ENCODE peak calls at places on chromosomes 7 and 10, in eight cellular contexts. One of them, this sample, is unnamed. For H3K9me3, the result is how much of the 10 kb centered on the place peaks cover.

GRCh38 chr10:4169448-4169847 is 384.4 kb upstream of the KLF6 start:
- DNase-seq in uterus: no peak
- DNase-seq in fibroblast of lung: no peak
- DNase-seq in BE2C: no peak
- DNase-seq in OCI-LY7: no peak
- DNase-seq in tibial nerve: no peak
- DNase-seq in cardiac muscle cell: no peak
- DNase-seq in pancreas: no peak
- DNase-seq in this sample: no peak

GRCh38 chr10:109933984-109934565 is 10.8 kb upstream of the XPNPEP1 start:
- DNase-seq in uterus: no peak
- DNase-seq in fibroblast of lung: no peak
- DNase-seq in BE2C: no peak
- DNase-seq in OCI-LY7: no peak
- DNase-seq in tibial nerve: no peak
- DNase-seq in cardiac muscle cell: no peak
- DNase-seq in pancreas: no peak
- DNase-seq in this sample: no peak

GRCh38 chr10:91046891-91047290 is 126.0 kb upstream of the ANKRD1 start:
- DNase-seq in uterus: peak
- DNase-seq in fibroblast of lung: peak
- DNase-seq in BE2C: no peak
- DNase-seq in OCI-LY7: no peak
- DNase-seq in tibial nerve: no peak
- DNase-seq in cardiac muscle cell: no peak
- DNase-seq in pancreas: no peak
- DNase-seq in this sample: no peak

GRCh38 chr7:24905996-24906770 is 73.8 kb downstream of the OSBPL3 start:
- DNase-seq in uterus: no peak
- DNase-seq in fibroblast of lung: peak
- DNase-seq in BE2C: no peak
- DNase-seq in OCI-LY7: no peak
- DNase-seq in tibial nerve: no peak
- DNase-seq in cardiac muscle cell: no peak
- DNase-seq in pancreas: no peak
- DNase-seq in this sample: no peak

GRCh38 chr10:110600487-110601101 is 33.1 kb downstream of the SMC3 start:
- DNase-seq in uterus: no peak
- DNase-seq in fibroblast of lung: peak
- DNase-seq in BE2C: peak
- DNase-seq in OCI-LY7: peak
- DNase-seq in tibial nerve: no peak
- DNase-seq in cardiac muscle cell: peak
- DNase-seq in pancreas: no peak
- DNase-seq in this sample: no peak

GRCh38 chr10:484441-484924 is 205.0 kb downstream of the DIP2C start:
- DNase-seq in uterus: no peak
- DNase-seq in fibroblast of lung: peak
- DNase-seq in BE2C: no peak
- DNase-seq in OCI-LY7: peak
- DNase-seq in tibial nerve: no peak
- DNase-seq in cardiac muscle cell: peak
- DNase-seq in pancreas: no peak
- DNase-seq in this sample: peak

GRCh38 chr10:86632009-86632800 is 22.1 kb upstream of the OPN4 start:
- DNase-seq in uterus: no peak
- DNase-seq in fibroblast of lung: peak
- DNase-seq in BE2C: no peak
- DNase-seq in OCI-LY7: no peak
- DNase-seq in tibial nerve: no peak
- DNase-seq in cardiac muscle cell: peak
- DNase-seq in pancreas: no peak
- DNase-seq in this sample: no peak

GRCh38 chr10:118405933-118406332 is 63.8 kb upstream of the FAM204A start:
- DNase-seq in uterus: no peak
- DNase-seq in fibroblast of lung: no peak
- DNase-seq in BE2C: no peak
- DNase-seq in OCI-LY7: no peak
- DNase-seq in tibial nerve: no peak
- DNase-seq in cardiac muscle cell: peak
- DNase-seq in pancreas: no peak
- DNase-seq in this sample: no peak

GRCh38 chr10:26216577-26216948 is at the start of gene GAD2:
- DNase-seq in uterus: no peak
- DNase-seq in fibroblast of lung: no peak
- DNase-seq in BE2C: no peak
- DNase-seq in OCI-LY7: no peak
- DNase-seq in tibial nerve: no peak
- DNase-seq in cardiac muscle cell: no peak
- DNase-seq in pancreas: no peak
- DNase-seq in this sample: no peak

GRCh38 chr10:26215923-26216576 is 524 bp upstream of the GAD2 start:
- DNase-seq in uterus: no peak
- DNase-seq in fibroblast of lung: peak
- DNase-seq in BE2C: no peak
- DNase-seq in OCI-LY7: no peak
- DNase-seq in tibial nerve: no peak
- DNase-seq in cardiac muscle cell: peak
- DNase-seq in pancreas: peak
- DNase-seq in this sample: no peak

GRCh38 chr10:26214538-26215461 is 1.8 kb upstream of the GAD2 start:
- DNase-seq in uterus: no peak
- DNase-seq in fibroblast of lung: no peak
- DNase-seq in BE2C: no peak
- DNase-seq in OCI-LY7: no peak
- DNase-seq in tibial nerve: no peak
- DNase-seq in cardiac muscle cell: no peak
- DNase-seq in pancreas: no peak
- DNase-seq in this sample: no peak

GRCh38 chr10:26216949-26217395 is 398 bp downstream of the GAD2 start:
- DNase-seq in uterus: no peak
- DNase-seq in fibroblast of lung: no peak
- DNase-seq in BE2C: no peak
- DNase-seq in OCI-LY7: no peak
- DNase-seq in tibial nerve: no peak
- DNase-seq in cardiac muscle cell: no peak
- DNase-seq in pancreas: no peak
- DNase-seq in this sample: no peak

DNA sequence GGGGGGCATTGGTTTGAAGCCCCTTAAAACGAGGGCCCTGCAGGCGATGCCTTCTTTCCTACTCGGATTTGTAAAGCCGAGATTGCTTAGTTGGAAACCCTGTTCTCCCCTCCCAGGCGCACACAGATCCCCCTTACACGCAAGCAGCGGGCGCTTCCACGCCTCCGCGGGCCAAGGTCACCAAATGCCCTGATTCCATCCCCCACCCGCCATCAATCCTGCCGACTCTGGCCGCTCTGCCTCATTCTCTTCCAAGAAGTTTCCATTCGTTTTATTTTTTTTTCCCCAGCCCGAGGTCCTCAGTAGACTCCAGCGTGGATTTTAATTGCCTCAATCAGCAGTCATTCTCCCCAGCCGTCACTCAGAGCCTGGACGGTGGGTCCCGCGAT is 1.0 kb upstream of the GAD2 start:
- DNase-seq in uterus: no peak
- DNase-seq in fibroblast of lung: no peak
- DNase-seq in BE2C: no peak
- DNase-seq in OCI-LY7: no peak
- DNase-seq in tibial nerve: no peak
- DNase-seq in cardiac muscle cell: no peak
- DNase-seq in pancreas: no peak
- DNase-seq in this sample: no peak
- H3K9me3 ChIP-seq in uterus: under half
- H3K9me3 ChIP-seq in fibroblast of lung: under half
- H3K9me3 ChIP-seq in BE2C: under half
- H3K9me3 ChIP-seq in OCI-LY7: under half
- H3K9me3 ChIP-seq in tibial nerve: under half
- H3K9me3 ChIP-seq in cardiac muscle cell: under half
- H3K9me3 ChIP-seq in pancreas: under half
- H3K9me3 ChIP-seq in this sample: under half

GRCh38 chr7:41755100-41755499 is 52.2 kb upstream of the INHBA start:
- DNase-seq in uterus: no peak
- DNase-seq in fibroblast of lung: no peak
- DNase-seq in BE2C: no peak
- DNase-seq in OCI-LY7: peak
- DNase-seq in tibial nerve: no peak
- DNase-seq in cardiac muscle cell: no peak
- DNase-seq in pancreas: no peak
- DNase-seq in this sample: no peak

GRCh38 chr7:41754046-41754445 is 51.2 kb upstream of the INHBA start:
- DNase-seq in uterus: no peak
- DNase-seq in fibroblast of lung: peak
- DNase-seq in BE2C: no peak
- DNase-seq in OCI-LY7: no peak
- DNase-seq in tibial nerve: no peak
- DNase-seq in cardiac muscle cell: no peak
- DNase-seq in pancreas: no peak
- DNase-seq in this sample: no peak

GRCh38 chr7:41747951-41748350 is 45.1 kb upstream of the INHBA start:
- DNase-seq in uterus: no peak
- DNase-seq in fibroblast of lung: peak
- DNase-seq in BE2C: no peak
- DNase-seq in OCI-LY7: no peak
- DNase-seq in tibial nerve: no peak
- DNase-seq in cardiac muscle cell: no peak
- DNase-seq in pancreas: no peak
- DNase-seq in this sample: no peak

GRCh38 chr7:41756783-41757182 is 53.9 kb upstream of the INHBA start:
- DNase-seq in uterus: no peak
- DNase-seq in fibroblast of lung: no peak
- DNase-seq in BE2C: no peak
- DNase-seq in OCI-LY7: no peak
- DNase-seq in tibial nerve: no peak
- DNase-seq in cardiac muscle cell: no peak
- DNase-seq in pancreas: no peak
- DNase-seq in this sample: no peak

GRCh38 chr7:41752615-41753014 is 49.7 kb upstream of the INHBA start:
- DNase-seq in uterus: no peak
- DNase-seq in fibroblast of lung: no peak
- DNase-seq in BE2C: no peak
- DNase-seq in OCI-LY7: no peak
- DNase-seq in tibial nerve: no peak
- DNase-seq in cardiac muscle cell: no peak
- DNase-seq in pancreas: no peak
- DNase-seq in this sample: no peak
- H3K9me3 ChIP-seq in uterus: under half
- H3K9me3 ChIP-seq in fibroblast of lung: under half
- H3K9me3 ChIP-seq in BE2C: under half
- H3K9me3 ChIP-seq in OCI-LY7: under half
- H3K9me3 ChIP-seq in tibial nerve: under half
- H3K9me3 ChIP-seq in cardiac muscle cell: under half
- H3K9me3 ChIP-seq in pancreas: under half
- H3K9me3 ChIP-seq in this sample: under half

GRCh38 chr7:158373761-158374545 is 213.7 kb downstream of the PTPRN2 start:
- DNase-seq in uterus: no peak
- DNase-seq in fibroblast of lung: no peak
- DNase-seq in BE2C: no peak
- DNase-seq in OCI-LY7: no peak
- DNase-seq in tibial nerve: no peak
- DNase-seq in cardiac muscle cell: no peak
- DNase-seq in pancreas: no peak
- DNase-seq in this sample: no peak

GRCh38 chr7:158371856-158372255 is 215.8 kb downstream of the PTPRN2 start:
- DNase-seq in uterus: no peak
- DNase-seq in fibroblast of lung: no peak
- DNase-seq in BE2C: no peak
- DNase-seq in OCI-LY7: no peak
- DNase-seq in tibial nerve: no peak
- DNase-seq in cardiac muscle cell: no peak
- DNase-seq in pancreas: no peak
- DNase-seq in this sample: no peak

GRCh38 chr7:158375034-158375433 is 212.6 kb downstream of the PTPRN2 start:
- DNase-seq in uterus: no peak
- DNase-seq in fibroblast of lung: no peak
- DNase-seq in BE2C: no peak
- DNase-seq in OCI-LY7: no peak
- DNase-seq in tibial nerve: no peak
- DNase-seq in cardiac muscle cell: no peak
- DNase-seq in pancreas: no peak
- DNase-seq in this sample: no peak

GRCh38 chr7:158372400-158373302 is 215.0 kb downstream of the PTPRN2 start:
- DNase-seq in uterus: no peak
- DNase-seq in fibroblast of lung: no peak
- DNase-seq in BE2C: no peak
- DNase-seq in OCI-LY7: no peak
- DNase-seq in tibial nerve: no peak
- DNase-seq in cardiac muscle cell: no peak
- DNase-seq in pancreas: no peak
- DNase-seq in this sample: no peak

DNA sequence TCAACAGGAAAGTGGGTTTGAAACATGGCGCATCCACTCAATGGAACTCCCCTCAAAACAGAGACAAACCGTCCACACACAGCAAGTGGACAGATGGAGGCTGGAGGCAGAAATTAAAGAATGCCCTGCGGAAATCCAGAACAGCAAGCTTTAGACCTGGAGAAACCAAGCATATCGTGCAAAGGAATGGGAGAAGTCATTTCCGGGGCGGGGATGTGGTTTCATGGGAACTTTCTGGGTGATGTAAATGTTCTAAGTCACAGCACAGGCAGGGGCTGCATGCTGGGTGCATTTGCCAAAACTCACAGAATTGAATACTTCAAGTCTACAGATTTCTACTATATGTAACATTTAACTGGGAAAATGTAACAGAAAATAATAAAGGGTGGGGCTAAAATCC is 213.0 kb downstream of the PTPRN2 start:
- DNase-seq in uterus: no peak
- DNase-seq in fibroblast of lung: no peak
- DNase-seq in BE2C: no peak
- DNase-seq in OCI-LY7: no peak
- DNase-seq in tibial nerve: no peak
- DNase-seq in cardiac muscle cell: no peak
- DNase-seq in pancreas: no peak
- DNase-seq in this sample: no peak
- H3K9me3 ChIP-seq in uterus: under half
- H3K9me3 ChIP-seq in fibroblast of lung: under half
- H3K9me3 ChIP-seq in BE2C: under half
- H3K9me3 ChIP-seq in OCI-LY7: under half
- H3K9me3 ChIP-seq in tibial nerve: under half
- H3K9me3 ChIP-seq in cardiac muscle cell: under half
- H3K9me3 ChIP-seq in pancreas: under half
- H3K9me3 ChIP-seq in this sample: under half

GRCh38 chr10:33098966-33099663 is 141.1 kb upstream of the ITGB1 start:
- DNase-seq in uterus: no peak
- DNase-seq in fibroblast of lung: peak
- DNase-seq in BE2C: no peak
- DNase-seq in OCI-LY7: no peak
- DNase-seq in tibial nerve: no peak
- DNase-seq in cardiac muscle cell: no peak
- DNase-seq in pancreas: no peak
- DNase-seq in this sample: no peak

GRCh38 chr10:33102071-33102470 is 144.0 kb upstream of the ITGB1 start:
- DNase-seq in uterus: no peak
- DNase-seq in fibroblast of lung: no peak
- DNase-seq in BE2C: no peak
- DNase-seq in OCI-LY7: peak
- DNase-seq in tibial nerve: no peak
- DNase-seq in cardiac muscle cell: no peak
- DNase-seq in pancreas: no peak
- DNase-seq in this sample: no peak

GRCh38 chr10:33100996-33101747 is 143.1 kb upstream of the ITGB1 start:
- DNase-seq in uterus: no peak
- DNase-seq in fibroblast of lung: no peak
- DNase-seq in BE2C: no peak
- DNase-seq in OCI-LY7: no peak
- DNase-seq in tibial nerve: no peak
- DNase-seq in cardiac muscle cell: no peak
- DNase-seq in pancreas: no peak
- DNase-seq in this sample: no peak

GRCh38 chr10:33095867-33096479 is 137.9 kb upstream of the ITGB1 start:
- DNase-seq in uterus: no peak
- DNase-seq in fibroblast of lung: no peak
- DNase-seq in BE2C: no peak
- DNase-seq in OCI-LY7: peak
- DNase-seq in tibial nerve: no peak
- DNase-seq in cardiac muscle cell: no peak
- DNase-seq in pancreas: no peak
- DNase-seq in this sample: no peak

DNA sequence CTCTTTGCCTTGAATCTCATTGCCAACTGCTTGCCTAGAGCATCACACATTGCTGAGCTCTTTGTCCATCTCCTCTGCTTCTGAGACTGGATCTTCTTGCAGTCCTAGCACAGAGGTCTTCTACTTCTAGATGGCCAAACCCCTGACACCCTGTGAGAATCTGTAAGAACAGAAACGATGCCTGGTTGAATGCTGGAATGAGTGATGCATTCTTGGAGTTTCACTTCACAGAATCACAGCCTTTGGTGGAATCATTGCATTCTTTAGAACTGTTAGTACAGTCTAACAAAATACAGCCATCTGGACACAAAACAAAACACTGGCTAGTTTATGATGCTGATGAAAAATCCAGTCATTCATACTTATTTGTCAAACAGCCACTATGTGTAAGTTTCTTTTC is 141.7 kb upstream of the ITGB1 start:
- DNase-seq in uterus: no peak
- DNase-seq in fibroblast of lung: peak
- DNase-seq in BE2C: no peak
- DNase-seq in OCI-LY7: no peak
- DNase-seq in tibial nerve: no peak
- DNase-seq in cardiac muscle cell: no peak
- DNase-seq in pancreas: no peak
- DNase-seq in this sample: no peak
- H3K9me3 ChIP-seq in uterus: under half
- H3K9me3 ChIP-seq in fibroblast of lung: under half
- H3K9me3 ChIP-seq in BE2C: under half
- H3K9me3 ChIP-seq in OCI-LY7: half or more
- H3K9me3 ChIP-seq in tibial nerve: under half
- H3K9me3 ChIP-seq in cardiac muscle cell: under half
- H3K9me3 ChIP-seq in pancreas: under half
- H3K9me3 ChIP-seq in this sample: under half